ENCODE peak calls at places on chromosomes 11 and 22, in six cellular contexts. M is K562, L is WTC11, G is HepG2, K is GM12878, C is H1. W is an unnamed sample.

GRCh38 chr22:19612866-19613572 is 88.8 kb upstream of the CLDN5 start:
- DNase-seq in G (no peak), M (no peak), L (no peak), K (no peak), C (no peak), W (no peak)

GRCh38 chr11:108131993-108132392 is 10.6 kb downstream of the ACAT1 start:
- DNase-seq in L (no peak), K (no peak), G (no peak), C (no peak), M (no peak), W (no peak)

GRCh38 chr11:95711945-95712221 is 77.7 kb downstream of the FAM76B start:
- DNase-seq in L (no peak), C (no peak), K (peak), M (no peak), G (no peak), W (no peak)

GRCh38 chr22:23856721-23857605 is 712 bp upstream of the SLC2A11 start:
- DNase-seq in K (no peak), M (no peak), G (peak), C (no peak), L (peak), W (peak)

GRCh38 chr22:35631597-35631996 is 14.5 kb upstream of the MB start:
- DNase-seq in C (peak), M (peak), K (no peak), L (peak), G (peak), W (peak)

GRCh38 chr22:19986410-19987341 is 29.9 kb downstream of the ARVCF start:
- DNase-seq in C (no peak), K (no peak), L (peak), M (peak), G (peak), W (peak)

GRCh38 chr11:94768602-94769511 is 701 bp downstream of the AMOTL1 start:
- DNase-seq in G (no peak), L (peak), M (peak), C (no peak), K (no peak), W (peak)

GRCh38 chr11:67437082-67437821 is at the start of gene PTPRCAP:
- DNase-seq in G (no peak), C (peak), K (no peak), L (peak), M (peak), W (peak)

GRCh38 chr11:114315749-114316368 is 19.7 kb downstream of the NNMT start:
- DNase-seq in G (peak), K (no peak), L (no peak), M (no peak), C (no peak), W (peak)

GRCh38 chr22:37994049-37994448 is 9.7 kb upstream of the SOX10 start:
- DNase-seq in M (no peak), G (no peak), K (no peak), L (no peak), C (no peak), W (no peak)

GRCh38 chr11:36509265-36509664 is 807 bp downstream of the TRAF6 start:
- DNase-seq in C (no peak), K (no peak), G (no peak), L (no peak), M (peak), W (peak)

GRCh38 chr11:8403310-8403709 is 139.6 kb upstream of the LMO1 start:
- DNase-seq in L (no peak), C (no peak), M (no peak), G (no peak), K (no peak), W (no peak)

GRCh38 chr22:36445158-36445668 is 36.2 kb downstream of the TXN2 start:
- DNase-seq in G (peak), L (no peak), M (no peak), C (no peak), K (no peak), W (peak)

GRCh38 chr22:49676783-49677494 is 150.7 kb downstream of the BRD1 start:
- DNase-seq in M (no peak), C (no peak), G (no peak), L (no peak), K (no peak), W (no peak)

GRCh38 chr11:46936138-46937110 is at the start of gene CSTPP1:
- DNase-seq in C (peak), K (peak), L (peak), M (peak), G (peak), W (peak)

GRCh38 chr11:10779086-10779485 is 28.0 kb downstream of the CTR9 start:
- DNase-seq in K (no peak), M (no peak), L (no peak), C (no peak), G (no peak), W (no peak)

GRCh38 chr22:46052801-46053562 is 76.0 kb upstream of the WNT7B start:
- DNase-seq in C (no peak), G (no peak), M (no peak), L (peak), K (no peak), W (no peak)

GRCh38 chr22:46053563-46054090 is 76.7 kb upstream of the WNT7B start:
- DNase-seq in L (no peak), M (no peak), C (no peak), K (no peak), G (no peak), W (no peak)

GRCh38 chr22:46051646-46052045 is 74.7 kb upstream of the WNT7B start:
- DNase-seq in L (peak), C (no peak), K (no peak), G (no peak), M (no peak), W (no peak)

GRCh38 chr22:46050916-46051614 is 74.1 kb upstream of the WNT7B start:
- DNase-seq in M (no peak), C (no peak), G (no peak), L (peak), K (no peak), W (no peak)

DNA sequence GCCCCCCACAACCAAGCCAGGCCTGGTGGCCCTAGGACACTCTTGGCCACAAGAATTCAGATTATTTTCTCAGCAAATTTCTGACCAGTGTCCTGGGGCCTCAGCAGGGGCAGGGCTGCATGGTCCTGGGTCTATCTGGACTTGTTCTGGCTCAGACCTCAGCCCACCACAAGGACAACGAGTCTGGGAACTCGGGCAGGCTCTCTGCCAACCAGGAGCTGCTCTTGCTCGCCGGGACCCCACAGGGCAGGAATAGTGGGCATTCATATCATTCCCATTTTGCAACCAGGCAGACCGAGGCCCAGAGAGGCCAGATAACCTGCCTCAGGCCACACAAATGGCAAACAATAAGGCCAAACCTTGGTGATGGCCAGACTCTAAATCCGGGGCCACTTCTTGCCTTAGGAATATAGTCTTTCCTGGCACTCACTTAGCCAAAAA is 75.4 kb upstream of the WNT7B start:
- DNase-seq in L (peak), K (no peak), M (no peak), G (no peak), C (no peak), W (no peak)
- TF ChIP-seq CREB1 in L (no peak), K (no peak), M (no peak), G (no peak), C (no peak), W (no peak)

DNA sequence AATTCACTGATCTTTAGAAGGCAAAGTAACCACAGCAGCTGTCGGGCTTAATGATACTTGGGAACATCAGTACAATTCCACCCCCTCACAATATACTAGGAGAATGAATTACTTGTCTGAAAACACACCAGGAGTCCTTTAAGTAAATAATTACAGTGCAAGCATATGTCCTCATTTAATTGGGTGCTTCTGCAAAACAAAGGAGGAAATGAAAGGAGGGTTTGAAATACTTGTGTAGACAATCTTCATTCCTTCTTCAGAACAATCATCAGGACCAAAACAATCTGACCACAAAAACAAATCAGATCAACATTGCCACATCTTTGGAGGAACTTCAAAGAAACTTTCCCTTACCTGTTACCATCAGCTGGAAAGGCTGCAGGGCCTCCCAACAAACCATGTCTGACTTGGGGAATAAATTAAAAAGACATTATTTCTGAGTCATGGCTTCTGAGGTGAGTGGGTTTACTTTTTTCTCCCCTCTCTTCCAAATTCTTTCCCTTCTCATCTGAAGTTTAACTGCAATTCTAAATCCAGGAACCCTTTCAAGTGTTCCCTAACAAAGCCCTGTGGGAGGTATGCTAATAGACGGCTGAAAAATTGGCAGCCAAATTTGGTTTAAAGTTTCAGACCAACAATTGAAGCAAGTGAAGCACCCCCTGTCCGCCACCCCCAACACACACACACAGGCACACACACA is 12.5 kb upstream of the CCDC117 start:
- DNase-seq in C (peak), G (peak), M (no peak), K (peak), L (peak), W (peak)
- TF ChIP-seq CREB1 in C (no peak), G (no peak), M (no peak), K (no peak), L (no peak), W (no peak)

GRCh38 chr11:65129649-65130441 is 4.5 kb downstream of the SYVN1 start:
- DNase-seq in M (no peak), K (no peak), G (no peak), C (no peak), L (no peak), W (peak)
- TF ChIP-seq CREB1 in M (no peak), K (no peak), G (no peak), C (no peak), L (no peak), W (no peak)

GRCh38 chr22:42462016-42462415 is 29.8 kb upstream of the NFAM1 start:
- DNase-seq in K (no peak), M (peak), G (no peak), L (no peak), C (no peak), W (no peak)
- TF ChIP-seq CREB1 in K (no peak), M (no peak), G (no peak), L (no peak), C (no peak), W (no peak)